ENCODE peak calls at places on chromosomes 5 and 9, in nine cellular contexts. W, M, A, J, K, P, V, T and L are unnamed samples.

GRCh38 chr5:172028167-172028566 is 21.7 kb upstream of the FBXW11 start:
- DNase-seq in V (no peak), K (no peak), M (no peak), J (no peak), P (no peak), T (no peak), A (no peak), W (no peak), L (no peak)

GRCh38 chr5:150266807-150267408 is 22.7 kb downstream of the CAMK2A start:
- DNase-seq in W (no peak), J (no peak), M (no peak), T (no peak), P (no peak), A (no peak), K (no peak), V (no peak), L (no peak)

GRCh38 chr5:139711067-139711851 is 63.1 kb downstream of the CXXC5 start:
- DNase-seq in K (no peak), V (no peak), T (no peak), A (no peak), P (peak), J (peak), M (no peak), W (no peak), L (peak)

GRCh38 chr9:97437151-97437550 is 25.3 kb downstream of the TDRD7 start:
- DNase-seq in V (no peak), A (no peak), K (no peak), J (no peak), M (no peak), P (no peak), T (no peak), W (no peak), L (no peak)

GRCh38 chr9:113895526-113895925 is 19.4 kb downstream of the ZNF618 start:
- DNase-seq in V (no peak), W (no peak), M (no peak), K (no peak), P (no peak), T (no peak), J (no peak), A (no peak), L (no peak)

GRCh38 chr5:176589039-176589769 is 20.8 kb downstream of the GPRIN1 start:
- DNase-seq in P (no peak), T (no peak), J (no peak), W (no peak), M (no peak), K (no peak), V (no peak), A (no peak), L (no peak)

GRCh38 chr5:176533390-176533789 is 3.8 kb downstream of the RNF44 start:
- DNase-seq in V (no peak), T (peak), M (no peak), P (no peak), A (no peak), J (no peak), K (no peak), W (no peak), L (peak)

GRCh38 chr9:91181541-91181940 is 180.2 kb downstream of the AUH start:
- DNase-seq in T (no peak), M (no peak), W (no peak), V (no peak), A (peak), P (no peak), J (no peak), K (no peak), L (no peak)

GRCh38 chr9:138025908-138026307 is 148.3 kb downstream of the CACNA1B start:
- DNase-seq in A (no peak), W (no peak), M (no peak), V (no peak), K (no peak), T (no peak), J (no peak), P (no peak), L (peak)

GRCh38 chr9:105901514-105902109 is 207.3 kb downstream of the TMEM38B start:
- DNase-seq in A (no peak), K (no peak), J (peak), V (peak), P (no peak), M (peak), T (no peak), W (no peak), L (no peak)

GRCh38 chr9:108569624-108570023 is 286.2 kb downstream of the ACTL7B start:
- DNase-seq in V (no peak), T (no peak), J (no peak), W (no peak), M (no peak), P (no peak), A (no peak), K (peak), L (no peak)

GRCh38 chr9:121279841-121280388 is 12.0 kb downstream of the GSN start:
- DNase-seq in T (no peak), W (no peak), A (no peak), K (no peak), J (no peak), M (no peak), P (no peak), V (no peak), L (no peak)

GRCh38 chr5:175654807-175655206 is 3.1 kb upstream of the HRH2 start:
- DNase-seq in V (no peak), M (no peak), P (no peak), K (no peak), A (no peak), W (no peak), J (no peak), T (no peak), L (no peak)

GRCh38 chr5:123344819-123345426 is 78.3 kb downstream of the CEP120 start:
- DNase-seq in T (no peak), M (no peak), W (no peak), J (no peak), V (peak), A (no peak), P (no peak), K (no peak), L (no peak)

GRCh38 chr9:21556581-21557427 is 74.7 kb upstream of the IFNE start:
- DNase-seq in W (no peak), A (no peak), K (no peak), J (no peak), M (no peak), V (peak), P (no peak), T (no peak), L (no peak)

GRCh38 chr9:133060417-133060841 is 1.4 kb upstream of the CEL start:
- DNase-seq in P (no peak), M (no peak), W (no peak), T (no peak), J (peak), V (no peak), A (no peak), K (no peak), L (no peak)

GRCh38 chr9:9352877-9353481 is 1259.8 kb downstream of the PTPRD start:
- DNase-seq in P (no peak), M (no peak), W (no peak), J (peak), K (no peak), A (no peak), V (peak), T (no peak), L (no peak)

GRCh38 chr5:133298447-133298846 is 246.6 kb downstream of the HSPA4 start:
- DNase-seq in M (no peak), T (no peak), W (no peak), A (no peak), P (no peak), K (no peak), V (no peak), J (no peak), L (no peak)

GRCh38 chr5:6194906-6195612 is 183.3 kb downstream of the MED10 start:
- DNase-seq in J (no peak), P (no peak), M (no peak), V (no peak), A (no peak), K (no peak), T (no peak), W (no peak), L (no peak)
- TF ChIP-seq POLR2AphosphoS5 in J (no peak), P (no peak), M (no peak), V (no peak), A (no peak), K (no peak), T (no peak), W (no peak), L (no peak)

GRCh38 chr9:129884220-129885017 is 49.2 kb downstream of the USP20 start:
- DNase-seq in V (peak), T (peak), K (peak), P (peak), W (peak), A (peak), M (peak), J (peak), L (peak)
- TF ChIP-seq POLR2AphosphoS5 in V (no peak), T (peak), K (no peak), P (peak), W (peak), A (no peak), M (no peak), J (no peak), L (peak)

GRCh38 chr9:34250721-34251120 is 71.9 kb downstream of the UBAP1 start:
- DNase-seq in W (no peak), T (no peak), P (no peak), V (no peak), K (no peak), J (no peak), A (no peak), M (no peak), L (no peak)

GRCh38 chr9:34254141-34254913 is 74.7 kb downstream of the KIF24 start:
- DNase-seq in T (no peak), K (no peak), W (peak), V (no peak), J (no peak), P (no peak), M (no peak), A (no peak), L (no peak)

GRCh38 chr9:34253460-34253837 is 74.6 kb downstream of the UBAP1 start:
- DNase-seq in W (no peak), V (no peak), T (no peak), P (no peak), M (no peak), J (no peak), K (no peak), A (no peak), L (no peak)

GRCh38 chr9:34252016-34252415 is 73.2 kb downstream of the UBAP1 start:
- DNase-seq in V (no peak), J (no peak), K (no peak), P (no peak), W (no peak), A (no peak), M (no peak), T (no peak), L (no peak)

DNA sequence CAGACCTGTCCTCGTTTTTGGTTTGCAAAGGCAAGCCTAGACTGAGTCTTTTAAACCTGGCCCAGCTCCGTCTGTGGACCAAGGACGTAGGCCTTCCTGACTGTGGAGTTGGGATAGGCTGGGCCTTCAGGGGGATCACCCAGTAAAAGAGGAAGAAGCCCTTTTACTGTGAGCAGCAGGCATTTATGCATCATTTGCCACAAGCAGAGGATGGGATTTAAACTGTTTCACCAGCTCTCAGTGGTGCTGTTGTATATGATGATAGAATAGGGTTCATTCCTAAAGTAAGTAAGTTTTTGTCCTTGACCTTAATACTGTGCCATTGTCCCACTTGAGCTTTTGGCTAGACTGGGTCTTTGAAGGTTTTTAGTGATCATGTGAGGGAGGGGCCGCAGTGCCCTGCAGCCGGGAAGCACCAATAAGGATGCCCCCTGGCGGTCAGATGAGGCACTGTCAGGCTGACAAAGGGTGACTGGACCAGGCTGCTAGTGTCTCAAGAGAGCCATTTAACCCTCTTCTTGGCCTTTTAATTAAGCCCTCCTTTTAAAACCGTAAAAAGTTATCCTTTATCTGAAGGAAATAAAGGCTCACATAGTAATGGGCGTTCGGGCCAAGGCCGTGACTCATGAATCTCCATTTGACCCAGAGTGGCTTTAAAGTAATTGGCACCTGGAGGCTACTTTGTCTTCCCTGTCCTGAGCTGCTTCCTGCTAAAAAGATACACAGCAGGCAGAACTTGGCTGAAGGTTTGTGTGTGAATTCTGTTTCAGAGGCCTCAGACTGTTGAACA is 74.0 kb downstream of the UBAP1 start:
- DNase-seq in K (peak), V (peak), J (peak), W (peak), T (peak), P (no peak), M (peak), A (no peak), L (peak)
- TF ChIP-seq POLR2AphosphoS5 in K (no peak), V (no peak), J (no peak), W (no peak), T (no peak), P (no peak), M (peak), A (no peak), L (peak)

GRCh38 chr5:36606437-36607113 is at the start of gene SLC1A3:
- DNase-seq in W (peak), V (peak), T (peak), A (peak), M (no peak), K (no peak), P (peak), J (no peak), L (peak)
- TF ChIP-seq POLR2AphosphoS5 in W (peak), V (no peak), T (peak), A (no peak), M (peak), K (no peak), P (peak), J (no peak), L (peak)

GRCh38 chr9:14418262-14419200 is 104.6 kb upstream of the NFIB start:
- DNase-seq in W (no peak), A (no peak), J (no peak), T (no peak), P (no peak), V (no peak), K (no peak), M (no peak), L (no peak)
- TF ChIP-seq POLR2AphosphoS5 in W (no peak), A (no peak), J (no peak), T (no peak), P (no peak), V (no peak), K (no peak), M (no peak), L (no peak)

GRCh38 chr5:149198148-149198547 is 56.9 kb downstream of the ABLIM3 start:
- DNase-seq in J (no peak), V (no peak), W (no peak), A (no peak), M (no peak), P (no peak), T (no peak), K (no peak), L (no peak)

GRCh38 chr5:149195962-149196361 is 54.7 kb downstream of the ABLIM3 start:
- DNase-seq in J (no peak), P (no peak), T (no peak), A (no peak), K (no peak), M (no peak), W (no peak), V (no peak), L (no peak)

GRCh38 chr5:149201121-149201637 is 59.9 kb downstream of the ABLIM3 start:
- DNase-seq in P (no peak), M (no peak), J (no peak), K (no peak), W (no peak), V (no peak), T (no peak), A (no peak), L (no peak)

GRCh38 chr5:149200355-149200754 is 59.1 kb downstream of the ABLIM3 start:
- DNase-seq in V (peak), A (no peak), T (no peak), J (no peak), P (no peak), M (no peak), W (no peak), K (no peak), L (no peak)

DNA sequence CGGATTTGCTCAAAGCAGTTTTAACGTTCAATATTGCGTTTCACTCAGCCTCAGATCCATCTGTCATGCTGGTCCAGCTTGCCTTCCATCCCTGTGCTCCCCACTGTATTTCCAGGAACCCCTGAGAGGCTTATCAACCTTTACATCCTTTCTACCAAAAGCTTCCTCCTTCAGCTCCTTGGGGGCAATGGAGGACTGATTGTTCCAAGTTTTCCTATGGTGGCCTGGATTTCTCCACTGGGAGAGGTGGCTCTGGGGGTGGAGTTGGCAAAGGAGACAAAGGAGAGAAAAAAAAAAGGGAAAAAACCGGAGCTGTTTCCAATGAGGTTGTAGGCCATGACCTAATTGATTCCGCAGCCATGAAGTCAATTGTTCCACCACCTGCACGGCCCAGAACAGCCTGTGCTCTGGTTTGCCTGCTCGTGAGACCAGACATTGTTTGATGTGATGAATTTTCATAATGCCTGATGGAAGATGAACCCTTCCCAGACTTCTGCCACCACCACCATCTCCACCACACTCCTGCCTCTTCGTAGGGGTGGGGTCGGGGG is 54.1 kb downstream of the ABLIM3 start:
- DNase-seq in K (no peak), T (no peak), J (no peak), M (no peak), A (no peak), P (no peak), W (no peak), V (no peak), L (no peak)
- TF ChIP-seq POLR2AphosphoS5 in K (no peak), T (no peak), J (no peak), M (no peak), A (no peak), P (no peak), W (no peak), V (no peak), L (no peak)

GRCh38 chr5:54867310-54867944 is 118.0 kb downstream of the ESM1 start:
- DNase-seq in P (no peak), M (no peak), K (no peak), T (peak), W (peak), V (peak), J (peak), A (no peak), L (no peak)
- TF ChIP-seq POLR2AphosphoS5 in P (no peak), M (no peak), K (no peak), T (no peak), W (no peak), V (no peak), J (no peak), A (no peak), L (no peak)

GRCh38 chr5:136080483-136081180 is 51.8 kb downstream of the TGFBI start:
- DNase-seq in T (no peak), K (peak), M (peak), J (peak), A (peak), W (peak), V (peak), P (peak), L (peak)
- TF ChIP-seq POLR2AphosphoS5 in T (no peak), K (peak), M (peak), J (peak), A (no peak), W (peak), V (peak), P (peak), L (peak)